ENCODE peak calls at places on chromosomes 2 and 18, in six cellular contexts. Y is HepG2, T is K562, A is A549, P is H1, G is endothelial cell of umbilical vein. K is an unnamed sample.

GRCh38 chr2:64649626-64650025 is 4.1 kb downstream of the SERTAD2 start:
- DNase-seq in P (no peak), G (no peak), T (no peak), Y (peak), A (no peak), K (no peak)

GRCh38 chr2:52416340-52416739 is 1351.3 kb upstream of the CHAC2 start:
- DNase-seq in A (no peak), T (no peak), G (peak), P (no peak), Y (no peak), K (no peak)

GRCh38 chr2:53569957-53570727 is 197.5 kb upstream of the CHAC2 start:
- DNase-seq in P (no peak), A (no peak), Y (no peak), T (no peak), G (no peak), K (no peak)

GRCh38 chr2:218645126-218645525 is 14.3 kb downstream of the ZNF142 start:
- DNase-seq in P (no peak), A (no peak), Y (no peak), T (no peak), G (peak), K (no peak)

GRCh38 chr2:144325086-144325485 is 194.8 kb downstream of the ZEB2 start:
- DNase-seq in T (no peak), P (no peak), A (no peak), G (no peak), Y (no peak), K (no peak)

GRCh38 chr2:120161190-120161589 is 62.0 kb downstream of the TMEM185B start:
- DNase-seq in A (no peak), T (no peak), G (no peak), P (no peak), Y (no peak), K (no peak)

GRCh38 chr2:22893773-22894517 is 491.0 kb upstream of the KLHL29 start:
- DNase-seq in A (no peak), Y (no peak), T (no peak), G (no peak), P (no peak), K (no peak)

GRCh38 chr2:187037310-187037709 is 188.3 kb upstream of the ZSWIM2 start:
- DNase-seq in Y (no peak), P (no peak), G (no peak), A (no peak), T (no peak), K (no peak)

GRCh38 chr2:197926673-197927072 is 122.3 kb downstream of the PLCL1 start:
- DNase-seq in A (no peak), Y (no peak), G (no peak), T (no peak), P (no peak), K (no peak)

GRCh38 chr18:35158728-35159443 is 81.9 kb upstream of the ZNF397 start:
- DNase-seq in T (no peak), G (no peak), P (no peak), A (no peak), Y (no peak), K (no peak)
- TF ChIP-seq JUN in T (no peak), G (no peak), P (no peak), A (no peak), Y (no peak), K (no peak)

DNA sequence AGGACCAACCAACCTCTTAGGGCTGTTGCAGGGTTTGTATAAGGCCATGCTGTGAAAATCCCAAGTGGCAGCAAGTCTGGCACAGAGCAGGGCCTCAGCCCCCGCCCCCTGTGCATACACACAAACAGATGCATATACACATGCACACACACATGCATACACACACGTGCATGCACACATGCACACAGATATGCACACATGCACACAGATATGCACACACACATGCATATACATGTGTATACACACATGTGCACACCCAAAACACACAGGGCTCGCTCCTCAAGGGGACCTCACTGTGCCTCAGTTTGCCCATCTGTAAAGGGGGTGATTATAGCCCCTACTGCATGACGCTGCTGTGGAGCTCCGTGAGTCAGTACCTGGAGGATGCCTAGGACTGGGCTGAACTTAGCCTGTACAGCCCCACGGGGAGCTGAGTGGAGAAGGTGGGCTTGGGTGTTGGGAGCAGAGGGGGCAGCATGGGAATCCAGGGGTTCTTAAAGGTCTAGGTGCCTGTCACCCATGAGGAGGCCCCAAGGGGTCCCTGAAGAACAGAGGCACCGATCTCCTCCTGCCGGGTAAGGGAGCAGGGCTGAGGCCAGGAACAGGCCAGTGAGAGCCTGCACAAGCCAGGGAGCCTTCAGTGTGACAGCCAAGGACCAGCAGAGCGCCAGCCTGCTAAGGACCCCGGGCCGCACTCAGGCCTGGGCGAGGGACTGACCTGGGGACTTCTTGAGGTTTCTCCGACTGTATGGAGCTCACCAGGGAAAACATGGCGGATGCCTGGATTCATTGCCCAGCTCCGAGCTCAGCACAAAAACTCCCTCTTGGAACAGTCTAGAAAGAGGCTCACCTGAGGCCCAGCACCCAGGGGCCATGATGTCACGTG is 24.0 kb upstream of the ALPI start:
- DNase-seq in A (no peak), G (no peak), Y (no peak), P (no peak), T (no peak), K (no peak)
- TF ChIP-seq JUN in A (no peak), G (no peak), Y (no peak), P (no peak), T (no peak), K (no peak)

DNA sequence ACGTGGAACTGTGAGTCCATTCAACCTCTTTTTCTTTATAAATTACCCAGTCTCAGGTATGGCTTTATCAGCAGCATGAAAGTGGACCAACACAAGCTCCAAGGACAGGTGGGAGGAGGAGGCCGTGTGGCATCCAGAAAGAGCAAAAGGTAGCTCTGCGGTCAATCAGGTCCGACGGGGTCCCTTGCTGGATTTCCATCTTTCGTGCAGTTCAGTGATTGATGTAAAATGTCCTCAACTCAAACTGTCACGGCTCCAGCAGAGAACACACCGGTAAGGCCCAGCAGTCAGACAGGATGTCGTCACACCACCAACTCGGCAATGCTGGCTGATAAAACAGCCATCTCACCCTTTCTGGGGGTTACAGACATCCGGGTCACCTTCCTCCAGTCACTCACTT is 123.3 kb downstream of the PXDN start:
- DNase-seq in Y (no peak), T (no peak), P (no peak), G (no peak), A (no peak), K (no peak)
- TF ChIP-seq JUN in Y (no peak), T (no peak), P (no peak), G (no peak), A (no peak), K (no peak)

GRCh38 chr2:70984576-70985282 is 6.3 kb downstream of the ANKRD53 start:
- DNase-seq in G (peak), Y (no peak), T (peak), P (peak), A (peak), K (peak)
- TF ChIP-seq JUN in G (no peak), Y (no peak), T (no peak), P (no peak), A (no peak), K (no peak)

DNA sequence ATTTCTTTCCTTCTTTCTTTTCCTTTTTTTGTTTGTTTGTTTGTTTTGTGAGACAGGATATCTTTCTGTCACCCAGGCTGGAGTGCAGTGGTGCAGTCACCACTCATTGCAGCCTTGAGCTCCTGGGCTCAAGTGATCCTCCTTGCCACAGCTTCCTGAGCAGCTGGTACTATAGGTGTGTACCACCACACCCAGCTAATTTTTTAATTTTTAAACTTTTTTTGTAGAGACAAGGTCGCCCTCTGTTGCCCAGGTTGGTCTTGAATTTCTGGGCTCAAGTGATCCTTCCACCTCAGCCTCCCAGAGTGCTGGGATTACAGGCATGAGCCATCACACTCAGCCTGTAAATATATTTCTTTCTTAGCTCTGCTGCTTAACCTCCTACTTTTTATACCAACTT is 83.4 kb upstream of the CYP20A1 start:
- DNase-seq in Y (no peak), T (no peak), G (no peak), A (no peak), P (no peak), K (no peak)
- TF ChIP-seq JUN in Y (no peak), T (no peak), G (no peak), A (no peak), P (no peak), K (no peak)

GRCh38 chr2:68805025-68805424 is 66.2 kb downstream of the BMP10 start:
- DNase-seq in A (no peak), P (peak), G (no peak), Y (no peak), T (no peak), K (no peak)

GRCh38 chr2:68809324-68810240 is 61.6 kb downstream of the BMP10 start:
- DNase-seq in T (no peak), Y (no peak), P (no peak), G (no peak), A (no peak), K (no peak)

GRCh38 chr2:68806511-68807109 is 64.6 kb downstream of the BMP10 start:
- DNase-seq in Y (no peak), P (no peak), T (no peak), A (no peak), G (no peak), K (no peak)

GRCh38 chr2:68811364-68811763 is 59.8 kb downstream of the BMP10 start:
- DNase-seq in T (no peak), P (peak), Y (no peak), A (no peak), G (peak), K (no peak)

DNA sequence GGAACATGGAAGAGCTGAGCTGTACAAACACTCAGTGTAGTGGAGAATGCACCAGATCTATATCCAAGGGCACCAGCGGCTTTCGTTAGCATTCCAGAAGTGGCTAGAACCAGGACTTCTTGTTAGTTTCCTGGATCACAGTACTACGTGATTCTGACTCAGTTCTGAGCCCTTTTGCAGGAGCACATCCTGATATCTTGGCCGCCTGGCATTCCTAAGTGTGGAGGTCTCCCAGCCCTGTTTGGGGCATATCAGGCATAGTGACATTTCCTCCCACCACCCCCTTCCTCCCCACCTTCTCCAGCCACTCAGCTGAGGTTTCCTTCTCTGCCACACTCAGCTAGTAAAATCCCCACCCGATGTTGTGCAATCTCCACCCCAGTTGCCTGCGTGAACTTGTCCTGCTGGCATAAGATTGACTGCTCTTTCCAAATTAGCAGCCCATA is 63.4 kb downstream of the BMP10 start:
- DNase-seq in Y (no peak), P (no peak), G (peak), A (no peak), T (no peak), K (no peak)
- TF ChIP-seq JUN in Y (no peak), P (no peak), G (no peak), A (no peak), T (no peak), K (no peak)

DNA sequence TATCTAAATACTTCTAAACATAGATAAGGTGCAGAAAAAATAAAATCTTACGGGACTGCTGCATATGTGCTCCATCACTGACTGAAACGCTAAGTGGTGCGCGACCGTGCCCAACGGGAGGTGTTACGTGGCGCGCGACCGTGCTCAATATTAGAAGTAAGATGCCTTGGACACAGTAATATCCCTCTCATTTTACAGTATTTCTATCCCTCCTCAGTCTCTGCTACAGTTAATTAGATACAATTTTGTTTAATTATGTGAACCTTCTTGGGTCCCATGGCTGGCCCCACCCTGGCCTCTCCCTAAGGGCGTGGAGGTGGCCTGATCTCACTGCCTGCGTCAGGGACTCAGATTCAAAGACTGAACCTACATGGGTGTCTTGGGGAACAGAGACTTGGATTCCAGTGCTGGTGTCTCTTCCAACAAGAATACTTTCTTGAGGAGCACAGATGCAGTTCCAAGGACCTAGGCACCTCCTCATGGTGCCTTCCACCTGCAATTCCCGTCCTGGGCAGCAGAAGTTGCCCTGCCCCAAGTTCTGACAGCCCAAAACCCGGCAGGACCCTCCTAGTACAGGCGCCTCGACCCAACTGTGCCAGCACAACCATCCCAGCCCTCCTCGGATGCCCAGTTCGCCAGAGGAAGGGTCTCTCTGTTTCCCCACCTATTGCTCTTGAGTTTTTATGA is 59.2 kb downstream of the PARD6G start:
- DNase-seq in T (no peak), G (no peak), A (no peak), Y (no peak), P (no peak), K (no peak)
- TF ChIP-seq JUN in T (no peak), G (no peak), A (no peak), Y (no peak), P (no peak), K (no peak)

GRCh38 chr2:108124733-108125132 is 115.0 kb upstream of the SULT1C3 start:
- DNase-seq in G (no peak), Y (no peak), T (no peak), P (no peak), A (no peak), K (no peak)
- TF ChIP-seq JUN in G (no peak), Y (no peak), T (no peak), P (no peak), A (no peak), K (no peak)

GRCh38 chr2:28423856-28424605 is 31.4 kb downstream of the FOSL2 start:
- DNase-seq in G (no peak), Y (no peak), P (no peak), A (no peak), T (no peak), K (no peak)
- TF ChIP-seq JUN in G (no peak), Y (no peak), P (no peak), A (no peak), T (no peak), K (no peak)

GRCh38 chr2:84741182-84741822 is 139.6 kb downstream of the TRABD2A start:
- DNase-seq in T (no peak), A (peak), P (peak), G (peak), Y (peak), K (peak)
- TF ChIP-seq JUN in T (no peak), A (no peak), P (no peak), G (no peak), Y (no peak), K (no peak)

K was measured in WTC11.